ENCODE peak calls at places on chromosome X, in eight cellular contexts. One of them, this sample, is unnamed. For H3K9me3, the result is how much of the 10 kb centered on the place peaks cover.

GRCh38 chrX:108250654-108251579 is 159.3 kb downstream of the ATG4A start:
- DNase-seq in lower lobe of right lung: no peak
- DNase-seq in fibroblast of lung: no peak
- DNase-seq in PC-9: no peak
- DNase-seq in upper lobe of left lung: no peak
- DNase-seq in IMR-90: no peak
- DNase-seq in aorta: no peak
- DNase-seq in CD4-positive, CD25-positive, alpha-beta regulatory T cell: no peak
- DNase-seq in this sample: no peak

GRCh38 chrX:56726609-56727008 is 2.4 kb upstream of the NBDY start:
- DNase-seq in lower lobe of right lung: no peak
- DNase-seq in fibroblast of lung: peak
- DNase-seq in PC-9: peak
- DNase-seq in upper lobe of left lung: no peak
- DNase-seq in IMR-90: peak
- DNase-seq in aorta: no peak
- DNase-seq in CD4-positive, CD25-positive, alpha-beta regulatory T cell: peak
- DNase-seq in this sample: peak

GRCh38 chrX:40176979-40177430 is 79.2 kb upstream of the BCOR start:
- DNase-seq in lower lobe of right lung: peak
- DNase-seq in fibroblast of lung: no peak
- DNase-seq in PC-9: no peak
- DNase-seq in upper lobe of left lung: no peak
- DNase-seq in IMR-90: no peak
- DNase-seq in aorta: peak
- DNase-seq in CD4-positive, CD25-positive, alpha-beta regulatory T cell: no peak
- DNase-seq in this sample: no peak

GRCh38 chrX:24479924-24480722 is 15.0 kb downstream of the PDK3 start:
- DNase-seq in lower lobe of right lung: peak
- DNase-seq in fibroblast of lung: peak
- DNase-seq in PC-9: peak
- DNase-seq in upper lobe of left lung: no peak
- DNase-seq in IMR-90: peak
- DNase-seq in aorta: no peak
- DNase-seq in CD4-positive, CD25-positive, alpha-beta regulatory T cell: peak
- DNase-seq in this sample: no peak

GRCh38 chrX:57453901-57454300 is 137.9 kb upstream of the ZXDB start:
- DNase-seq in lower lobe of right lung: no peak
- DNase-seq in fibroblast of lung: no peak
- DNase-seq in PC-9: no peak
- DNase-seq in upper lobe of left lung: no peak
- DNase-seq in IMR-90: peak
- DNase-seq in aorta: no peak
- DNase-seq in CD4-positive, CD25-positive, alpha-beta regulatory T cell: no peak
- DNase-seq in this sample: no peak

GRCh38 chrX:85244411-85245210 is 820 bp downstream of the ZNF711 start:
- DNase-seq in lower lobe of right lung: peak
- DNase-seq in fibroblast of lung: peak
- DNase-seq in PC-9: no peak
- DNase-seq in upper lobe of left lung: peak
- DNase-seq in IMR-90: peak
- DNase-seq in aorta: no peak
- DNase-seq in CD4-positive, CD25-positive, alpha-beta regulatory T cell: no peak
- DNase-seq in this sample: no peak

GRCh38 chrX:53086464-53086863 is 4.3 kb downstream of the TSPYL2 start:
- DNase-seq in lower lobe of right lung: peak
- DNase-seq in fibroblast of lung: no peak
- DNase-seq in PC-9: no peak
- DNase-seq in upper lobe of left lung: no peak
- DNase-seq in IMR-90: no peak
- DNase-seq in aorta: no peak
- DNase-seq in CD4-positive, CD25-positive, alpha-beta regulatory T cell: no peak
- DNase-seq in this sample: no peak

GRCh38 chrX:7943600-7944245 is 16.5 kb upstream of the PNPLA4 start:
- DNase-seq in lower lobe of right lung: no peak
- DNase-seq in fibroblast of lung: peak
- DNase-seq in PC-9: no peak
- DNase-seq in upper lobe of left lung: no peak
- DNase-seq in IMR-90: no peak
- DNase-seq in aorta: no peak
- DNase-seq in CD4-positive, CD25-positive, alpha-beta regulatory T cell: no peak
- DNase-seq in this sample: no peak

GRCh38 chrX:14801136-14801535 is 71.7 kb downstream of the FANCB start:
- DNase-seq in lower lobe of right lung: no peak
- DNase-seq in fibroblast of lung: no peak
- DNase-seq in PC-9: no peak
- DNase-seq in upper lobe of left lung: no peak
- DNase-seq in IMR-90: peak
- DNase-seq in aorta: no peak
- DNase-seq in CD4-positive, CD25-positive, alpha-beta regulatory T cell: no peak
- DNase-seq in this sample: no peak

GRCh38 chrX:22164770-22165388 is 107.8 kb upstream of the CBLL2 start:
- DNase-seq in lower lobe of right lung: no peak
- DNase-seq in fibroblast of lung: peak
- DNase-seq in PC-9: peak
- DNase-seq in upper lobe of left lung: no peak
- DNase-seq in IMR-90: peak
- DNase-seq in aorta: no peak
- DNase-seq in CD4-positive, CD25-positive, alpha-beta regulatory T cell: no peak
- DNase-seq in this sample: no peak

GRCh38 chrX:117996918-117997480 is 119.6 kb downstream of the KLHL13 start:
- DNase-seq in lower lobe of right lung: no peak
- DNase-seq in fibroblast of lung: peak
- DNase-seq in PC-9: no peak
- DNase-seq in upper lobe of left lung: no peak
- DNase-seq in IMR-90: peak
- DNase-seq in aorta: no peak
- DNase-seq in CD4-positive, CD25-positive, alpha-beta regulatory T cell: no peak
- DNase-seq in this sample: no peak

GRCh38 chrX:120731386-120731785 is 101.5 kb upstream of the C1GALT1C1 start:
- DNase-seq in lower lobe of right lung: no peak
- DNase-seq in fibroblast of lung: no peak
- DNase-seq in PC-9: no peak
- DNase-seq in upper lobe of left lung: no peak
- DNase-seq in IMR-90: no peak
- DNase-seq in aorta: no peak
- DNase-seq in CD4-positive, CD25-positive, alpha-beta regulatory T cell: no peak
- DNase-seq in this sample: no peak

GRCh38 chrX:52426810-52427209 is 58.0 kb downstream of the XAGE2 start:
- DNase-seq in lower lobe of right lung: no peak
- DNase-seq in fibroblast of lung: no peak
- DNase-seq in PC-9: no peak
- DNase-seq in upper lobe of left lung: no peak
- DNase-seq in IMR-90: no peak
- DNase-seq in aorta: no peak
- DNase-seq in CD4-positive, CD25-positive, alpha-beta regulatory T cell: no peak
- DNase-seq in this sample: no peak

GRCh38 chrX:45980726-45981125 is 564.5 kb downstream of the ZNF674 start:
- DNase-seq in lower lobe of right lung: no peak
- DNase-seq in fibroblast of lung: no peak
- DNase-seq in PC-9: no peak
- DNase-seq in upper lobe of left lung: no peak
- DNase-seq in IMR-90: no peak
- DNase-seq in aorta: no peak
- DNase-seq in CD4-positive, CD25-positive, alpha-beta regulatory T cell: no peak
- DNase-seq in this sample: no peak

GRCh38 chrX:109952050-109952449 is 50.9 kb upstream of the TMEM164 start:
- DNase-seq in lower lobe of right lung: no peak
- DNase-seq in fibroblast of lung: no peak
- DNase-seq in PC-9: peak
- DNase-seq in upper lobe of left lung: no peak
- DNase-seq in IMR-90: no peak
- DNase-seq in aorta: no peak
- DNase-seq in CD4-positive, CD25-positive, alpha-beta regulatory T cell: no peak
- DNase-seq in this sample: no peak

GRCh38 chrX:154967603-154968002 is 54.9 kb downstream of the F8 start:
- DNase-seq in lower lobe of right lung: no peak
- DNase-seq in fibroblast of lung: no peak
- DNase-seq in PC-9: no peak
- DNase-seq in upper lobe of left lung: no peak
- DNase-seq in IMR-90: peak
- DNase-seq in aorta: no peak
- DNase-seq in CD4-positive, CD25-positive, alpha-beta regulatory T cell: no peak
- DNase-seq in this sample: no peak

GRCh38 chrX:30612250-30612655 is 34.7 kb upstream of the TASL start:
- DNase-seq in lower lobe of right lung: peak
- DNase-seq in fibroblast of lung: no peak
- DNase-seq in PC-9: no peak
- DNase-seq in upper lobe of left lung: no peak
- DNase-seq in IMR-90: no peak
- DNase-seq in aorta: no peak
- DNase-seq in CD4-positive, CD25-positive, alpha-beta regulatory T cell: no peak
- DNase-seq in this sample: no peak

GRCh38 chrX:40108084-40108958 is 10.6 kb upstream of the BCOR start:
- DNase-seq in lower lobe of right lung: peak
- DNase-seq in fibroblast of lung: peak
- DNase-seq in PC-9: no peak
- DNase-seq in upper lobe of left lung: peak
- DNase-seq in IMR-90: no peak
- DNase-seq in aorta: peak
- DNase-seq in CD4-positive, CD25-positive, alpha-beta regulatory T cell: no peak
- DNase-seq in this sample: no peak

GRCh38 chrX:15675490-15675921 is 10.9 kb upstream of the CLTRN start:
- DNase-seq in lower lobe of right lung: peak
- DNase-seq in fibroblast of lung: no peak
- DNase-seq in PC-9: peak
- DNase-seq in upper lobe of left lung: peak
- DNase-seq in IMR-90: no peak
- DNase-seq in aorta: peak
- DNase-seq in CD4-positive, CD25-positive, alpha-beta regulatory T cell: peak
- DNase-seq in this sample: no peak

GRCh38 chrX:108735680-108736508 is 469 bp downstream of the IRS4 start:
- DNase-seq in lower lobe of right lung: no peak
- DNase-seq in fibroblast of lung: peak
- DNase-seq in PC-9: no peak
- DNase-seq in upper lobe of left lung: no peak
- DNase-seq in IMR-90: no peak
- DNase-seq in aorta: no peak
- DNase-seq in CD4-positive, CD25-positive, alpha-beta regulatory T cell: no peak
- DNase-seq in this sample: no peak

GRCh38 chrX:21946925-21947641 is 6.6 kb downstream of the SMS start:
- DNase-seq in lower lobe of right lung: no peak
- DNase-seq in fibroblast of lung: no peak
- DNase-seq in PC-9: no peak
- DNase-seq in upper lobe of left lung: no peak
- DNase-seq in IMR-90: peak
- DNase-seq in aorta: no peak
- DNase-seq in CD4-positive, CD25-positive, alpha-beta regulatory T cell: no peak
- DNase-seq in this sample: no peak

DNA sequence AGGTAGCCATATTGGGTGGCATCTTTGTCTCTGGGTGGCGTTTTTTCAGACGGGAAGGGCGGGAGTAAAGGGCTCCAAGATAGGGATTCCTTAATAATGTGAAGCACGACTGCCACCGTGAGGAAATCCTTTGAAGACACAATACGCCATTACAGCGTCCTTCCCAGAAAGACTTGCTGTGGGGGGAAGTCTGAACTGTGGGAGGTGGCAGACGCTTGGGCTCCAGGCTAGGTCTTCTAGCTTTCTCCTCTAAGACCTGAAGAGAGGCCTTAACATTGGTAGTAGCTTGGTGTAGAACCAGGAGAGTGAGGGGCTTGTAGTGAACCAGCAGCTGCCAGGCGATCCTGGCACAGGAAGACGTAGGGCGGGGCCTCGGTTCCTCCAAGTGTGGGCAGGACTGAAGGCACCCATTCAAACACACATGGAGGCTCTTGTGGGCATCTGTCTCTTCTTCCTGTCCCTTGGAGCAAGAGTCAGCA is 197.3 kb downstream of the OR13H1 start:
- DNase-seq in lower lobe of right lung: no peak
- DNase-seq in fibroblast of lung: no peak
- DNase-seq in PC-9: no peak
- DNase-seq in upper lobe of left lung: no peak
- DNase-seq in IMR-90: peak
- DNase-seq in aorta: peak
- DNase-seq in CD4-positive, CD25-positive, alpha-beta regulatory T cell: no peak
- DNase-seq in this sample: no peak
- H3K9me3 ChIP-seq in lower lobe of right lung: under half
- H3K9me3 ChIP-seq in fibroblast of lung: under half
- H3K9me3 ChIP-seq in PC-9: under half
- H3K9me3 ChIP-seq in upper lobe of left lung: under half
- H3K9me3 ChIP-seq in IMR-90: under half
- H3K9me3 ChIP-seq in aorta: under half
- H3K9me3 ChIP-seq in CD4-positive, CD25-positive, alpha-beta regulatory T cell: under half
- H3K9me3 ChIP-seq in this sample: under half

GRCh38 chrX:19344661-19345060 is 934 bp downstream of the PDHA1 start:
- DNase-seq in lower lobe of right lung: no peak
- DNase-seq in fibroblast of lung: no peak
- DNase-seq in PC-9: no peak
- DNase-seq in upper lobe of left lung: no peak
- DNase-seq in IMR-90: no peak
- DNase-seq in aorta: no peak
- DNase-seq in CD4-positive, CD25-positive, alpha-beta regulatory T cell: no peak
- DNase-seq in this sample: no peak
- H3K4me3 ChIP-seq in lower lobe of right lung: peak
- H3K4me3 ChIP-seq in fibroblast of lung: peak
- H3K4me3 ChIP-seq in PC-9: peak
- H3K4me3 ChIP-seq in upper lobe of left lung: peak
- H3K4me3 ChIP-seq in IMR-90: peak
- H3K4me3 ChIP-seq in aorta: peak
- H3K4me3 ChIP-seq in CD4-positive, CD25-positive, alpha-beta regulatory T cell: peak
- H3K4me3 ChIP-seq in this sample: peak

DNA sequence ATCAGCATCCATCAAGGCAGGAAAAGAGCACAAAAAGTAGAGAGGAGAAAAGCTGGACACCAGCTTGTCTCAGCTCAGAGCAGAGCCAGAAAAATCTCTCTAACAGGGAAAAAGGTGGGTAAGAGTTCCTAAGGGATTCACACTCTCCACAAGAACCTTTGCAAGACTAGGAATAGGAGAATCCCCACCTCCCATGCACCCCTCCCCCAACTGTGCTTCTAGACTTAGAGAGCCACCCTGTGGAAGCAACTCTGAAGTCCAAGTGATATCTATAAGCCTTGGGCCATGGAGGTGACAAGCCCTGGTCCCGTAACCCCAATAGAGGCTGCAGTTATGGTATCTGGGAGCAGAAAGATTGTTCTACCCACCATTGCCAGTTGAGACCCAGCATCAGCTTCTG is 267.6 kb upstream of the MTMR8 start:
- DNase-seq in lower lobe of right lung: no peak
- DNase-seq in fibroblast of lung: no peak
- DNase-seq in PC-9: no peak
- DNase-seq in upper lobe of left lung: no peak
- DNase-seq in IMR-90: no peak
- DNase-seq in aorta: no peak
- DNase-seq in CD4-positive, CD25-positive, alpha-beta regulatory T cell: no peak
- DNase-seq in this sample: no peak
- H3K9me3 ChIP-seq in lower lobe of right lung: under half
- H3K9me3 ChIP-seq in fibroblast of lung: under half
- H3K9me3 ChIP-seq in PC-9: under half
- H3K9me3 ChIP-seq in upper lobe of left lung: under half
- H3K9me3 ChIP-seq in IMR-90: under half
- H3K9me3 ChIP-seq in aorta: under half
- H3K9me3 ChIP-seq in CD4-positive, CD25-positive, alpha-beta regulatory T cell: under half
- H3K9me3 ChIP-seq in this sample: under half

DNA sequence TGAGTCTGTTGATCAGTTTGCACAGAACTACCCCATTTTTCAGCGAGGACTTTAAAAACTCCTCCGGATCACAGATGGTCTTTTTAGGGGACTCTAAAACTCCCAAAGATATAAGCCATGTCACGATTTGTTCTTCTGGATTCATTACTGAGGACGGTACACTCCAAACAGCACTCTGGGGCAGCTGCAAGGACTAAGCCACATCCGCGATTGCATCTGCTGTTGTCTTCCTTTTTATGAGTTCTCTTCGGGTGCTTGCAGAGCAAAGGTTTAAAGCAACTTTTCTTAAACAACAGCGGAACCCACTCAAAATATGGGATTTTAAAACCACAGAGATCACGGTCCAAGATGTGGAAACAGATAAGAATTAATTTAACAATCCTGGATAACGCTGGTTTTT is at the start of gene ARHGEF6:
- DNase-seq in lower lobe of right lung: no peak
- DNase-seq in fibroblast of lung: peak
- DNase-seq in PC-9: no peak
- DNase-seq in upper lobe of left lung: no peak
- DNase-seq in IMR-90: no peak
- DNase-seq in aorta: no peak
- DNase-seq in CD4-positive, CD25-positive, alpha-beta regulatory T cell: no peak
- DNase-seq in this sample: no peak
- H3K4me3 ChIP-seq in lower lobe of right lung: peak
- H3K4me3 ChIP-seq in fibroblast of lung: peak
- H3K4me3 ChIP-seq in PC-9: no peak
- H3K4me3 ChIP-seq in upper lobe of left lung: peak
- H3K4me3 ChIP-seq in IMR-90: no peak
- H3K4me3 ChIP-seq in aorta: peak
- H3K4me3 ChIP-seq in CD4-positive, CD25-positive, alpha-beta regulatory T cell: peak
- H3K4me3 ChIP-seq in this sample: no peak

This sample was measured in AG04450.